ENCODE peak calls at places on chromosomes 6 and 20, in six cellular contexts. M is mesendoderm, T is SK-N-SH, E is nephron progenitor cell, N is AG04450, F is adipocyte. B is an unnamed sample.
A peak's percentile ranks its signal among the peaks of the same experiment; 100 is the strongest.

GRCh38 chr6:116126032-116126431 is at the start of gene COL10A1:
- DNase-seq in M (no peak), T (no peak), E (no peak), N (no peak), F (no peak), B (no peak)

GRCh38 chr6:38352636-38353035 is 287.1 kb downstream of the BTBD9 start:
- DNase-seq in M (no peak), T (no peak), E (no peak), N (no peak), F (no peak), B (no peak)

GRCh38 chr6:110761371-110761770 is 53.9 kb downstream of the CDK19 start:
- DNase-seq in M (no peak), T (no peak), E (no peak), N (no peak), F (peak; percentile 26), B (no peak)

GRCh38 chr20:380763-381580 is 412 bp downstream of the TRIB3 start:
- DNase-seq in M (peak; percentile 92), T (peak; percentile 87), E (peak; percentile 72), N (no peak), F (peak; percentile 89), B (peak; percentile 77)

GRCh38 chr6:14903176-14904088 is 342.4 kb upstream of the JARID2 start:
- DNase-seq in M (no peak), T (no peak), E (no peak), N (no peak), F (no peak), B (no peak)

GRCh38 chr6:158611039-158611438 is 33.5 kb downstream of the DYNLT1 start:
- DNase-seq in M (no peak), T (no peak), E (no peak), N (no peak), F (no peak), B (no peak)

GRCh38 chr20:1330075-1330830 is 1.3 kb upstream of the SDCBP2 start:
- DNase-seq in M (no peak), T (peak; percentile 3), E (no peak), N (no peak), F (no peak), B (no peak)

GRCh38 chr6:137775192-137775591 is 91.9 kb upstream of the TNFAIP3 start:
- DNase-seq in M (no peak), T (no peak), E (no peak), N (no peak), F (no peak), B (no peak)

GRCh38 chr20:61765871-61766654 is 299.6 kb downstream of the TAF4 start:
- DNase-seq in M (peak; percentile 20), T (peak; percentile 64), E (no peak), N (no peak), F (no peak), B (no peak)

GRCh38 chr6:111122458-111123286 is 35.4 kb downstream of the SLC16A10 start:
- DNase-seq in M (no peak), T (no peak), E (no peak), N (no peak), F (no peak), B (no peak)

GRCh38 chr6:145069966-145070365 is 665.4 kb downstream of the EPM2A start:
- DNase-seq in M (no peak), T (no peak), E (no peak), N (no peak), F (no peak), B (no peak)

GRCh38 chr6:77774457-77774856 is 121.6 kb downstream of the MEI4 start:
- DNase-seq in M (no peak), T (no peak), E (no peak), N (no peak), F (no peak), B (no peak)

GRCh38 chr6:3823671-3824070 is 25.5 kb upstream of the FAM50B start:
- DNase-seq in M (no peak), T (no peak), E (no peak), N (no peak), F (no peak), B (no peak)

GRCh38 chr6:100573169-100573568 is 108.4 kb upstream of the SIM1 start:
- DNase-seq in M (peak; percentile 26), T (peak; percentile 7), E (no peak), N (no peak), F (peak; percentile 49), B (peak; percentile 8)

GRCh38 chr6:154938245-154938583 is 56.9 kb upstream of the TIAM2 start:
- DNase-seq in M (no peak), T (no peak), E (no peak), N (no peak), F (no peak), B (no peak)

GRCh38 chr6:136660727-136661126 is 110.5 kb upstream of the MAP7 start:
- DNase-seq in M (no peak), T (no peak), E (no peak), N (no peak), F (no peak), B (no peak)

GRCh38 chr20:3820901-3821727 is 767 bp downstream of the AP5S1 start:
- DNase-seq in M (no peak), T (no peak), E (no peak), N (no peak), F (no peak), B (no peak)

GRCh38 chr20:64131406-64131805 is 24.0 kb upstream of the NPBWR2 start:
- DNase-seq in M (no peak), T (peak; percentile 57), E (peak; percentile 1), N (no peak), F (peak; percentile 14), B (no peak)

GRCh38 chr6:14784596-14785360 is 461.1 kb upstream of the JARID2 start:
- DNase-seq in M (peak; percentile 72), T (no peak), E (no peak), N (no peak), F (no peak), B (no peak)

B was measured in SK-N-DZ.